ENCODE peak calls at places on chromosomes 12 and 14, in five cellular contexts. One of them, this sample, is unnamed.

GRCh38 chr12:92147491-92147890 is 1.8 kb upstream of the BTG1 start:
- DNase-seq in OCI-LY7: no peak
- DNase-seq in K562: no peak
- DNase-seq in keratinocyte: no peak
- DNase-seq in cardiac fibroblast: no peak
- DNase-seq in this sample: no peak

GRCh38 chr12:114876968-114877680 is 193.1 kb upstream of the TBX3 start:
- DNase-seq in OCI-LY7: no peak
- DNase-seq in K562: no peak
- DNase-seq in keratinocyte: no peak
- DNase-seq in cardiac fibroblast: no peak
- DNase-seq in this sample: no peak

GRCh38 chr12:69897744-69898143 is 72.7 kb downstream of the MYRFL start:
- DNase-seq in OCI-LY7: no peak
- DNase-seq in K562: no peak
- DNase-seq in keratinocyte: peak; percentile 60
- DNase-seq in cardiac fibroblast: peak; percentile 72
- DNase-seq in this sample: no peak

GRCh38 chr14:53875337-53875897 is 81.2 kb downstream of the BMP4 start:
- DNase-seq in OCI-LY7: no peak
- DNase-seq in K562: no peak
- DNase-seq in keratinocyte: no peak
- DNase-seq in cardiac fibroblast: no peak
- DNase-seq in this sample: no peak

GRCh38 chr12:57340104-57340503 is 89.1 kb upstream of the STAC3 start:
- DNase-seq in OCI-LY7: no peak
- DNase-seq in K562: peak; percentile 22
- DNase-seq in keratinocyte: no peak
- DNase-seq in cardiac fibroblast: peak; percentile 88
- DNase-seq in this sample: no peak

GRCh38 chr12:131091976-131092691 is 138.4 kb downstream of the ADGRD1 start:
- DNase-seq in OCI-LY7: no peak
- DNase-seq in K562: no peak
- DNase-seq in keratinocyte: no peak
- DNase-seq in cardiac fibroblast: no peak
- DNase-seq in this sample: no peak

GRCh38 chr14:89406941-89407340 is 10.1 kb downstream of the FOXN3 start:
- DNase-seq in OCI-LY7: no peak
- DNase-seq in K562: no peak
- DNase-seq in keratinocyte: no peak
- DNase-seq in cardiac fibroblast: peak; percentile 47
- DNase-seq in this sample: no peak

GRCh38 chr12:56081393-56082347 is 1.7 kb downstream of the ERBB3 start:
- DNase-seq in OCI-LY7: no peak
- DNase-seq in K562: no peak
- DNase-seq in keratinocyte: no peak
- DNase-seq in cardiac fibroblast: no peak
- DNase-seq in this sample: no peak

GRCh38 chr12:23950011-23950774 is 723 bp upstream of the SOX5 start:
- DNase-seq in OCI-LY7: no peak
- DNase-seq in K562: no peak
- DNase-seq in keratinocyte: no peak
- DNase-seq in cardiac fibroblast: peak; percentile 33
- DNase-seq in this sample: no peak

DNA sequence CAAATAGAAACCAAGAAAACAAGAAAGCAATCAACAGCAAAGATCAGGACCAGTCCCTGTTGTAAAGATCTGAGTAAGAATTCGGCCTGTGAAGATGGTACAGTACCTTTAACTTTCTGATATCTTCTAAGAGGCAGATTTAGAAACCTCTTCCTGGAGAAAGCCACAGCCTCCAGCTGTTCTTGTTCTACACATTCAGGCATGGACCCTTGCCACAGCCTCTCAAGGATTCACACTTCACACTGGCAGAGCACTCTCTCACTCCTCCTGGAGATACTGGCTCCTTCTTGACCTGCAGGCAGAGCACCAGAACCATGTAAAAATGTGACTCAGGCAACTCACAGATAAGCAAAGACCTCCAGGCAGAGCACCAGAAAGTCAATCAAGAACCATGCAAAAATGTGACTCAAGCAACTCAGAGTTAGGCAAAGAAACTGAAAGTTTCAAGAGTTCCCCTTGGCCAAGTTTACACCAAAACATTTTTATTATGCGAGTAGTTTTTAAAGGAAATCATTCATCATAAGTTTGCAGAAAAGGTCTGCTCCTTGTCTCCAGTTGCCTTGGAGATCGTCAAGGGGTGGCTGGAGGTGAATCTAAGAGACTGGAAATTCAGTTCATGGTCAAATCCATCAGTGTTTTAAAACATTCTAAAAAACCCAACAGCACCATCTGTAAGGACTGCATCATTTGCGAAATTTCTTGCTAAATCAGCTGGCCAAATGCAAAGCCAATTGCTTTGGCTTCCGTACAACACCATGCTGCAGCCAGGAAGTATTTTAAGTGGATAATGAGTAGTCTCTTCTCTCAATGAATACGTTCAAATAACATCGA is 119.3 kb upstream of the MDM1 start:
- DNase-seq in OCI-LY7: no peak
- DNase-seq in K562: no peak
- DNase-seq in keratinocyte: no peak
- DNase-seq in cardiac fibroblast: peak; percentile 90
- DNase-seq in this sample: no peak
- H3K4me3 ChIP-seq in OCI-LY7: no peak overlapping the region
- H3K4me3 ChIP-seq in K562: no peak overlapping the region
- H3K4me3 ChIP-seq in keratinocyte: no peak overlapping the region
- H3K4me3 ChIP-seq in cardiac fibroblast: no peak overlapping the region
- H3K4me3 ChIP-seq in this sample: no peak overlapping the region

DNA sequence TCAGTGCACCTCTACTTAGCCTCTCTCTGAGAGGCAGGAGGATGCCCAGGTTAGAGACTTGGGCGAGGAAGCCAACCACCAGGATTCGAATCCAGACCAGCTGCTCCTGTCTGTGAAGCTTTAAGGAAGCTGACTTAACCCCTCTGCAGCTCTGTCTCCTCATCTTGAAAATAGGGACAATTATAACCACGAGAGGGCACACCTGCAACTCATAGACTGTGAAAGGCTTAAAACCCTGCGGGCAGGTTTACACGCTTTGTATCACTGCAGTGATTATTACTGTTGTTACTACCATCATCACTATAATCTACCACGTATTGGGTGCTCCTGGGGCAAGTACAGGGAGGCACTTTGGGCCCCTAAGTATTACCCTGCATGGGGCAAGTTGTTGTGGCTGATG is 379.8 kb downstream of the VRK1 start:
- DNase-seq in OCI-LY7: peak; percentile 21
- DNase-seq in K562: no peak
- DNase-seq in keratinocyte: peak; percentile 35
- DNase-seq in cardiac fibroblast: no peak
- DNase-seq in this sample: peak; percentile 3
- TF ChIP-seq CTCF in OCI-LY7: peak; percentile 53
- TF ChIP-seq CTCF in K562: peak; percentile 37
- TF ChIP-seq CTCF in keratinocyte: peak; percentile 66
- TF ChIP-seq CTCF in cardiac fibroblast: no peak
- TF ChIP-seq CTCF in this sample: peak; percentile 59

DNA sequence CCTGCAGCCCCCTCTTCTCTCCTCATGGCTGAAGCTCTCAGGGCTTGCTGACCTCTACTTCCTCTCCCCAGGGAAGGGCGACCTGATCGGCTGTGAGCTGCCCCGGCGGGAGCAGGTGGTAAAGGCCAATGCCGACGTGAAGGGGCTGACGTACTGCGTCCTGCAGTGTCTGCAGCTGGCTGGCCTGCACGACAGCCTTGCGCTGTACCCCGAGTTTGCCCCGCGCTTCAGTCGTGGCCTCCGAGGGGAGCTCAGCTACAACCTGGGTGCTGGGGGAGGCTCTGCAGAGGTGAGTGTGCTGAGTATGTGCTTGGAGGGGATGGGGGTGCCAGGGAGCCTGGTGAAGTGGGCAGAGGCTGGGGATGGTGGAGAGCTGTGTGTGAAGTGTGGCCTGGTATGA is 13.7 kb downstream of the MCRS1 start:
- DNase-seq in OCI-LY7: no peak
- DNase-seq in K562: no peak
- DNase-seq in keratinocyte: no peak
- DNase-seq in cardiac fibroblast: no peak
- DNase-seq in this sample: no peak
- H3K4me3 ChIP-seq in OCI-LY7: no peak overlapping the region
- H3K4me3 ChIP-seq in K562: no peak overlapping the region
- H3K4me3 ChIP-seq in keratinocyte: no peak overlapping the region
- H3K4me3 ChIP-seq in cardiac fibroblast: no peak overlapping the region
- H3K4me3 ChIP-seq in this sample: no peak overlapping the region

GRCh38 chr12:123808167-123808566 is 46.1 kb downstream of the DNAH10 start:
- DNase-seq in OCI-LY7: no peak
- DNase-seq in K562: peak; percentile 56
- DNase-seq in keratinocyte: no peak
- DNase-seq in cardiac fibroblast: peak; percentile 13
- DNase-seq in this sample: no peak

GRCh38 chr12:123816896-123817537 is 54.9 kb downstream of the DNAH10 start:
- DNase-seq in OCI-LY7: no peak
- DNase-seq in K562: no peak
- DNase-seq in keratinocyte: no peak
- DNase-seq in cardiac fibroblast: no peak
- DNase-seq in this sample: no peak

GRCh38 chr12:123815968-123816367 is 53.9 kb downstream of the DNAH10 start:
- DNase-seq in OCI-LY7: no peak
- DNase-seq in K562: no peak
- DNase-seq in keratinocyte: no peak
- DNase-seq in cardiac fibroblast: no peak
- DNase-seq in this sample: no peak

GRCh38 chr12:123807670-123808069 is 45.6 kb downstream of the DNAH10 start:
- DNase-seq in OCI-LY7: no peak
- DNase-seq in K562: no peak
- DNase-seq in keratinocyte: no peak
- DNase-seq in cardiac fibroblast: peak; percentile 28
- DNase-seq in this sample: no peak

GRCh38 chr12:123813349-123813748 is 51.2 kb downstream of the DNAH10 start:
- DNase-seq in OCI-LY7: no peak
- DNase-seq in K562: no peak
- DNase-seq in keratinocyte: no peak
- DNase-seq in cardiac fibroblast: peak; percentile 61
- DNase-seq in this sample: no peak
- TF ChIP-seq CTCF in OCI-LY7: no peak
- TF ChIP-seq CTCF in K562: no peak
- TF ChIP-seq CTCF in keratinocyte: no peak
- TF ChIP-seq CTCF in cardiac fibroblast: no peak
- TF ChIP-seq CTCF in this sample: no peak

GRCh38 chr12:15443611-15444010 is 121.3 kb downstream of the PTPRO start:
- DNase-seq in OCI-LY7: no peak
- DNase-seq in K562: no peak
- DNase-seq in keratinocyte: no peak
- DNase-seq in cardiac fibroblast: no peak
- DNase-seq in this sample: no peak

GRCh38 chr12:15439459-15439858 is 117.2 kb downstream of the PTPRO start:
- DNase-seq in OCI-LY7: no peak
- DNase-seq in K562: no peak
- DNase-seq in keratinocyte: no peak
- DNase-seq in cardiac fibroblast: no peak
- DNase-seq in this sample: no peak

GRCh38 chr12:15446798-15447197 is 124.5 kb downstream of the PTPRO start:
- DNase-seq in OCI-LY7: no peak
- DNase-seq in K562: no peak
- DNase-seq in keratinocyte: peak; percentile 85
- DNase-seq in cardiac fibroblast: no peak
- DNase-seq in this sample: no peak

GRCh38 chr12:15444523-15444922 is 122.2 kb downstream of the PTPRO start:
- DNase-seq in OCI-LY7: no peak
- DNase-seq in K562: no peak
- DNase-seq in keratinocyte: no peak
- DNase-seq in cardiac fibroblast: no peak
- DNase-seq in this sample: no peak

GRCh38 chr12:15443050-15443449 is 120.7 kb downstream of the PTPRO start:
- DNase-seq in OCI-LY7: no peak
- DNase-seq in K562: no peak
- DNase-seq in keratinocyte: no peak
- DNase-seq in cardiac fibroblast: no peak
- DNase-seq in this sample: no peak
- H3K4me3 ChIP-seq in OCI-LY7: no peak overlapping the region
- H3K4me3 ChIP-seq in K562: no peak overlapping the region
- H3K4me3 ChIP-seq in keratinocyte: no peak overlapping the region
- H3K4me3 ChIP-seq in cardiac fibroblast: no peak overlapping the region
- H3K4me3 ChIP-seq in this sample: no peak overlapping the region

GRCh38 chr12:107891967-107892366 is 117.5 kb downstream of the ASCL4 start:
- DNase-seq in OCI-LY7: peak; percentile 27
- DNase-seq in K562: peak; percentile 32
- DNase-seq in keratinocyte: no peak
- DNase-seq in cardiac fibroblast: peak; percentile 11
- DNase-seq in this sample: peak; percentile 39
- TF ChIP-seq CTCF in OCI-LY7: peak; percentile 65
- TF ChIP-seq CTCF in K562: peak; percentile 74
- TF ChIP-seq CTCF in keratinocyte: peak; percentile 43
- TF ChIP-seq CTCF in cardiac fibroblast: peak; percentile 32
- TF ChIP-seq CTCF in this sample: peak; percentile 64

GRCh38 chr14:102085503-102085902 is 1.3 kb downstream of the HSP90AA1 start:
- DNase-seq in OCI-LY7: no peak
- DNase-seq in K562: no peak
- DNase-seq in keratinocyte: no peak
- DNase-seq in cardiac fibroblast: no peak
- DNase-seq in this sample: no peak
- H3K4me3 ChIP-seq in OCI-LY7: peak overlapping the region; percentile 93
- H3K4me3 ChIP-seq in K562: peak overlapping the region; percentile 89
- H3K4me3 ChIP-seq in keratinocyte: peak overlapping the region; percentile 79
- H3K4me3 ChIP-seq in cardiac fibroblast: peak overlapping the region; percentile 69
- H3K4me3 ChIP-seq in this sample: peak overlapping the region; percentile 80